ENCODE peak calls at places on chromosome 1, in eight cellular contexts. Y, V, C, T, A, G, M and B are unnamed samples.

GRCh38 chr1:45765999-45766792 is 15.7 kb upstream of the IPP start:
- DNase-seq in Y (no peak), V (no peak), C (no peak), T (no peak), A (no peak), G (no peak), M (no peak), B (no peak)

GRCh38 chr1:156476501-156477298 is 23.9 kb downstream of the MEF2D start:
- DNase-seq in Y (no peak), V (peak), C (no peak), T (peak), A (peak), G (no peak), M (no peak), B (no peak)

GRCh38 chr1:44326821-44327465 is 28.1 kb downstream of the ERI3 start:
- DNase-seq in Y (no peak), V (peak), C (no peak), T (no peak), A (peak), G (no peak), M (no peak), B (peak)

GRCh38 chr1:205991237-205991636 is 12.0 kb downstream of the RAB7B start:
- DNase-seq in Y (no peak), V (no peak), C (no peak), T (peak), A (no peak), G (no peak), M (no peak), B (no peak)

GRCh38 chr1:168379110-168379860 is 98.6 kb downstream of the TBX19 start:
- DNase-seq in Y (no peak), V (peak), C (no peak), T (no peak), A (peak), G (no peak), M (no peak), B (peak)

GRCh38 chr1:175090775-175091174 is 23.1 kb downstream of the TNN start:
- DNase-seq in Y (peak), V (no peak), C (no peak), T (no peak), A (no peak), G (no peak), M (no peak), B (no peak)

GRCh38 chr1:167798951-167799350 is 77.2 kb downstream of the MPZL1 start:
- DNase-seq in Y (no peak), V (no peak), C (no peak), T (no peak), A (no peak), G (no peak), M (no peak), B (no peak)

GRCh38 chr1:3898994-3899775 is 887 bp downstream of the C1orf174 start:
- DNase-seq in Y (no peak), V (peak), C (no peak), T (no peak), A (no peak), G (no peak), M (no peak), B (peak)

GRCh38 chr1:244444854-244445253 is 6.9 kb downstream of the ADSS2 start:
- DNase-seq in Y (no peak), V (no peak), C (no peak), T (no peak), A (peak), G (no peak), M (no peak), B (peak)

GRCh38 chr1:114152211-114153050 is 1.2 kb downstream of the SYT6 start:
- DNase-seq in Y (peak), V (peak), C (no peak), T (no peak), A (no peak), G (no peak), M (peak), B (peak)

GRCh38 chr1:183281039-183281438 is 95.0 kb downstream of the LAMC2 start:
- DNase-seq in Y (no peak), V (peak), C (no peak), T (no peak), A (peak), G (no peak), M (no peak), B (peak)

GRCh38 chr1:43651188-43651587 is 1.2 kb downstream of the KDM4A start:
- DNase-seq in Y (no peak), V (no peak), C (no peak), T (no peak), A (no peak), G (no peak), M (no peak), B (peak)

GRCh38 chr1:230832466-230832865 is 35.9 kb downstream of the C1orf198 start:
- DNase-seq in Y (no peak), V (no peak), C (no peak), T (no peak), A (peak), G (no peak), M (no peak), B (peak)

GRCh38 chr1:164630626-164631396 is 71.8 kb downstream of the PBX1 start:
- DNase-seq in Y (no peak), V (peak), C (no peak), T (no peak), A (peak), G (no peak), M (no peak), B (peak)

GRCh38 chr1:209883341-209883971 is 54.6 kb upstream of the SYT14 start:
- DNase-seq in Y (no peak), V (no peak), C (no peak), T (peak), A (no peak), G (no peak), M (no peak), B (no peak)

GRCh38 chr1:50595874-50596273 is 172.6 kb upstream of the DMRTA2 start:
- DNase-seq in Y (no peak), V (no peak), C (no peak), T (no peak), A (no peak), G (no peak), M (no peak), B (no peak)

GRCh38 chr1:39695011-39695410 is 3.8 kb upstream of the HPCAL4 start:
- DNase-seq in Y (no peak), V (no peak), C (no peak), T (no peak), A (no peak), G (no peak), M (no peak), B (no peak)

GRCh38 chr1:14841456-14841855 is 243.0 kb downstream of the KAZN start:
- DNase-seq in Y (no peak), V (no peak), C (no peak), T (no peak), A (no peak), G (no peak), M (no peak), B (no peak)

GRCh38 chr1:42992043-42992697 is 33.5 kb upstream of the SLC2A1 start:
- DNase-seq in Y (no peak), V (no peak), C (no peak), T (no peak), A (no peak), G (no peak), M (no peak), B (no peak)

GRCh38 chr1:4710592-4711190 is 56.3 kb downstream of the AJAP1 start:
- DNase-seq in Y (no peak), V (no peak), C (no peak), T (no peak), A (no peak), G (no peak), M (peak), B (no peak)

GRCh38 chr1:220887202-220887867 is 8.1 kb downstream of the HLX start:
- DNase-seq in Y (no peak), V (no peak), C (no peak), T (no peak), A (no peak), G (no peak), M (peak), B (no peak)

GRCh38 chr1:7941437-7941793 is 776 bp upstream of the TNFRSF9 start:
- DNase-seq in Y (no peak), V (no peak), C (no peak), T (no peak), A (no peak), G (no peak), M (no peak), B (no peak)

GRCh38 chr1:15261155-15262002 is 14.4 kb downstream of the FHAD1 start:
- DNase-seq in Y (peak), V (peak), C (no peak), T (no peak), A (peak), G (no peak), M (peak), B (no peak)

GRCh38 chr1:175471039-175471800 is 272.2 kb downstream of the TNR start:
- DNase-seq in Y (no peak), V (peak), C (no peak), T (no peak), A (peak), G (no peak), M (no peak), B (peak)

GRCh38 chr1:153592706-153593105 is 20.2 kb downstream of the S100A16 start:
- DNase-seq in Y (no peak), V (no peak), C (no peak), T (no peak), A (no peak), G (no peak), M (no peak), B (no peak)

GRCh38 chr1:43372172-43372571 is 4.4 kb upstream of the ELOVL1 start:
- DNase-seq in Y (no peak), V (no peak), C (no peak), T (no peak), A (peak), G (no peak), M (no peak), B (no peak)

GRCh38 chr1:3412376-3412775 is 42.1 kb upstream of the ARHGEF16 start:
- DNase-seq in Y (no peak), V (no peak), C (no peak), T (no peak), A (no peak), G (no peak), M (no peak), B (no peak)

GRCh38 chr1:90537606-90538362 is 179.3 kb downstream of the BARHL2 start:
- DNase-seq in Y (no peak), V (no peak), C (no peak), T (no peak), A (no peak), G (no peak), M (no peak), B (no peak)

GRCh38 chr1:36508257-36508656 is 25.5 kb upstream of the CSF3R start:
- DNase-seq in Y (no peak), V (no peak), C (no peak), T (no peak), A (no peak), G (no peak), M (no peak), B (no peak)

GRCh38 chr1:53678948-53679825 is 59.8 kb downstream of the GLIS1 start:
- DNase-seq in Y (no peak), V (no peak), C (no peak), T (no peak), A (no peak), G (no peak), M (no peak), B (no peak)

GRCh38 chr1:66521736-66522365 is 12.1 kb upstream of the SGIP1 start:
- DNase-seq in Y (no peak), V (peak), C (no peak), T (peak), A (peak), G (no peak), M (no peak), B (peak)

GRCh38 chr1:169788402-169788801 is 6.3 kb downstream of the METTL18 start:
- DNase-seq in Y (no peak), V (no peak), C (no peak), T (no peak), A (no peak), G (no peak), M (no peak), B (no peak)

GRCh38 chr1:98315309-98315708 is 346.2 kb upstream of the SNX7 start:
- DNase-seq in Y (no peak), V (no peak), C (no peak), T (peak), A (peak), G (no peak), M (no peak), B (peak)

GRCh38 chr1:64915381-64916274 is 50.7 kb downstream of the JAK1 start:
- DNase-seq in Y (no peak), V (peak), C (no peak), T (no peak), A (peak), G (no peak), M (no peak), B (peak)

GRCh38 chr1:53582211-53583020 is 123.2 kb downstream of the DMRTB1 start:
- DNase-seq in Y (no peak), V (no peak), C (no peak), T (no peak), A (no peak), G (no peak), M (no peak), B (no peak)

GRCh38 chr1:75796376-75797272 is at the start of gene MSH4:
- DNase-seq in Y (no peak), V (no peak), C (peak), T (no peak), A (no peak), G (no peak), M (no peak), B (no peak)

DNA sequence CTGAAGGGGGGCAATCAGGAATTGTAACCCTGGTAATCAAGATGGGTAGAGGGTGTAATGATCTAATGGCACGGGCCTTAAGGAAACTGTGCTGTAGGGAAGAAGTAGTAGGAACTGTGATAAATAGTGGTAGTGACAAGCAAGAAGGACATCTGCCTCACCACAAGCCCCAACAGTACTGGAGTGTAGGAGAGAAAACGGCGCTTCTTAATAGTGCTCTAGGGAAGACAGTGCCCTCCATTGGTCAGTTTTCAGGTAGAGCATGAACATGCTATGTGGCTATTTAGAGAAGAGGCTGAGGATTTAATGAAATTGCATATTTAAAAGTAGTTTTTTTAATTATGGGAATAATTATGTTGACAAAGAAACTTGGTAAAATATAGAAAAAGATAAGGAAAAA is 32.2 kb downstream of the SLC30A7 start:
- DNase-seq in Y (no peak), V (peak), C (no peak), T (no peak), A (no peak), G (no peak), M (no peak), B (no peak)
- TF ChIP-seq CTCF in Y (no peak), V (no peak), C (no peak), T (no peak), A (no peak), G (no peak), M (no peak), B (peak)

GRCh38 chr1:201463071-201463552 is 5.9 kb downstream of the PHLDA3 start:
- DNase-seq in Y (no peak), V (peak), C (no peak), T (no peak), A (peak), G (peak), M (no peak), B (peak)
- TF ChIP-seq CTCF in Y (peak), V (peak), C (no peak), T (peak), A (peak), G (peak), M (no peak), B (peak)

GRCh38 chr1:203136409-203137042 is 9.0 kb downstream of the ADORA1 start:
- DNase-seq in Y (no peak), V (no peak), C (no peak), T (no peak), A (no peak), G (no peak), M (no peak), B (no peak)
- TF ChIP-seq CTCF in Y (no peak), V (no peak), C (no peak), T (peak), A (peak), G (no peak), M (peak), B (peak)

GRCh38 chr1:207181838-207182237 is 77.8 kb downstream of the C4BPA start:
- DNase-seq in Y (no peak), V (peak), C (no peak), T (no peak), A (peak), G (no peak), M (no peak), B (peak)
- TF ChIP-seq CTCF in Y (peak), V (peak), C (no peak), T (no peak), A (peak), G (no peak), M (no peak), B (peak)

DNA sequence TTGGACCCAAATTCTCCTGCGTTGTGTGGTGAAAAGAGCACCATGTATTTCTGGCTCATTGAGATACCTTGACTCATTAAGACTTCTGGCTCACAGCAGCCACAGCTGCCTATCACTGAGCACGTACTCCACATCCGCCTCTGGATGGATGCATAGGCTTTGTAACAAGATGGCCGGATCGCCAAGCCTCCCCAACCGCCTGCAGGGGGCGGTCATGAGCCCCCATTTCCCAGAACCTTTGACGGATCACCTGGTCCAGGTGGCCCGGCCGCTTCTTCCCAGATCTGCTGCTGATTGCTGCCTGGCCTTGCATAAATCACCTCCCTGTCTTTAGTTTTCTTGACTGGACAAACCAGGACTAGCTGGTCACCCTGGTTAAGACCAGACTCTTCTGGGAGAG is 156.5 kb upstream of the KLHDC7A start:
- DNase-seq in Y (no peak), V (no peak), C (no peak), T (no peak), A (no peak), G (no peak), M (no peak), B (no peak)
- TF ChIP-seq CTCF in Y (no peak), V (no peak), C (no peak), T (peak), A (no peak), G (no peak), M (peak), B (no peak)

GRCh38 chr1:151534662-151535278 is 5.3 kb upstream of the TUFT1 start:
- DNase-seq in Y (peak), V (peak), C (peak), T (no peak), A (peak), G (peak), M (peak), B (peak)
- TF ChIP-seq CTCF in Y (peak), V (peak), C (peak), T (peak), A (peak), G (peak), M (peak), B (peak)